ENCODE peak calls at places on chromosomes 16 and 17, in eight cellular contexts. C is AG04449, H is cardiac muscle cell, M is AG04450, B is testis, L is brain microvascular endothelial cell, J is lower leg skin, D is fibroblast of pulmonary artery. Y is an unnamed sample.

GRCh38 chr17:10032142-10032541 is 127.1 kb upstream of the RCVRN start:
- DNase-seq in C (no peak), H (peak), M (no peak), B (no peak), L (no peak), J (no peak), D (no peak), Y (no peak)

GRCh38 chr16:67516296-67517177 is 12.1 kb upstream of the RIPOR1 start:
- DNase-seq in C (no peak), H (peak), M (no peak), B (no peak), L (no peak), J (no peak), D (peak), Y (peak)

GRCh38 chr16:83810906-83811305 is 3.1 kb downstream of the HSBP1 start:
- DNase-seq in C (no peak), H (peak), M (no peak), B (no peak), L (peak), J (no peak), D (no peak), Y (no peak)

GRCh38 chr17:58043221-58044181 is 36.5 kb upstream of the SRSF1 start:
- DNase-seq in C (no peak), H (no peak), M (no peak), B (no peak), L (no peak), J (peak), D (no peak), Y (no peak)

GRCh38 chr17:75762513-75763268 is 2.3 kb downstream of the GALK1 start:
- DNase-seq in C (no peak), H (no peak), M (no peak), B (no peak), L (no peak), J (no peak), D (no peak), Y (no peak)

GRCh38 chr16:89720520-89720858 is 209 bp downstream of the VPS9D1 start:
- DNase-seq in C (no peak), H (no peak), M (no peak), B (peak), L (no peak), J (no peak), D (no peak), Y (no peak)

GRCh38 chr17:57636274-57636673 is 108.8 kb downstream of the CCDC182 start:
- DNase-seq in C (no peak), H (no peak), M (no peak), B (no peak), L (no peak), J (no peak), D (no peak), Y (no peak)

GRCh38 chr17:83179811-83180210 is 100.4 kb downstream of the METRNL start:
- DNase-seq in C (no peak), H (no peak), M (no peak), B (no peak), L (no peak), J (peak), D (no peak), Y (no peak)

GRCh38 chr17:82924812-82925211 is 85.0 kb upstream of the ZNF750 start:
- DNase-seq in C (no peak), H (no peak), M (no peak), B (no peak), L (no peak), J (no peak), D (no peak), Y (no peak)

GRCh38 chr16:10930755-10931093 is 11.5 kb downstream of the DEXI start:
- DNase-seq in C (no peak), H (no peak), M (no peak), B (no peak), L (no peak), J (no peak), D (no peak), Y (no peak)
- TF ChIP-seq CTCF in C (no peak), H (no peak), M (no peak), B (no peak), L (peak), J (no peak), D (no peak), Y (no peak)

DNA sequence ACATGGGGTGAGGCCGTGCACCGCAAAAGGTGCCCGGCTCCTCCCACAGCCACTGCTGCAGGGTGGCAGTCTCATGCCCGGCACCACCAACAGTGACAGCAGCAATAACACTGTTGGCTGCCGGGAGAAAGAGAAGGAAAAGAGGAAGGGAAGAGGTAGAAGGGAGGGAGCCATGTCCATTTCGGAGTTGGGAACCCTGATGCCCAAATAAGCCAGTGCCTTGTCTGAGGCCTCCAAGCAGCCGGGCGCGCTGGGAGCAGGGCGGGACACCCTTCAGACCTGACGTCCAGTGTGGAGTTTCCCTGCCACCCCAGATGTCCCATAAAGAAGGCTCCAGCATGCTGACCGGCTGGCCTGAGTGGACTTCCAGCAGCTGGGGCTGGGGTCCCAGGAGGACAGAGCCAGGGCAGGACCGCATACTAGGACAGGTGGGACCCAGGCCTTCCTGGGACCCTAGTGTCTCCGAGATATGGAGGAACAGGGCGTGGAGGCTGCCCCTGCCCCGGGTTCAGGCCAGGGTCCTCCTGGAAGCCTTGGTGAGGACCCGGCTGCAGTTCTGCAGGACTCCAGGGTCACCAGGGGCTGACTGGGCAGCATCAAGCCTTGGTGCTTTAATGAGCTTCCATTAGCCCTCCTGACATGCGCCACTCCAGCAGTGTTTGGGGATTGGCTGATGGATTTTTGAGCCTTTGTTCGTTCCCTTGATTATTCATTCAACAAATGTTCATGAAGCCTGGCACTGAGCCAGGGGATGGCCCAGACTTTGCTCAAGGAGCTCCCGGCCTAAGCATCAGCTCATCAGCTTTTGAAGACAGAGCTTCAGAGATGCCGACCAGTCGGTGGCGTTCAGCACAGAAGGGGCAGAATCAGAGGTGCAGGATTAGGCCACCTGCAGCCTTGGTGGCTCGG is 223.6 kb upstream of the CIBAR2 start:
- DNase-seq in C (no peak), H (peak), M (no peak), B (no peak), L (peak), J (no peak), D (peak), Y (peak)
- H3K4me3 ChIP-seq in C (no peak), H (no peak), M (no peak), B (no peak), L (no peak), J (no peak), D (no peak), Y (no peak)

GRCh38 chr16:12060751-12061150 is 84.2 kb downstream of the SNX29 start:
- DNase-seq in C (no peak), H (no peak), M (no peak), B (no peak), L (no peak), J (no peak), D (no peak), Y (no peak)

GRCh38 chr16:12054868-12055267 is 78.3 kb downstream of the SNX29 start:
- DNase-seq in C (no peak), H (no peak), M (no peak), B (no peak), L (no peak), J (no peak), D (no peak), Y (no peak)

GRCh38 chr16:12059216-12059769 is 82.8 kb downstream of the SNX29 start:
- DNase-seq in C (no peak), H (no peak), M (no peak), B (peak), L (no peak), J (no peak), D (no peak), Y (no peak)

GRCh38 chr16:12054396-12054795 is 77.9 kb downstream of the SNX29 start:
- DNase-seq in C (no peak), H (no peak), M (no peak), B (peak), L (no peak), J (no peak), D (no peak), Y (no peak)

GRCh38 chr16:12057276-12057675 is 80.7 kb downstream of the SNX29 start:
- DNase-seq in C (no peak), H (peak), M (no peak), B (no peak), L (no peak), J (peak), D (peak), Y (peak)
- TF ChIP-seq CTCF in C (no peak), H (no peak), M (peak), B (no peak), L (no peak), J (no peak), D (no peak), Y (peak)

GRCh38 chr17:8799851-8800212 is 667 bp upstream of the MFSD6L start:
- DNase-seq in C (no peak), H (no peak), M (no peak), B (peak), L (no peak), J (peak), D (no peak), Y (no peak)

GRCh38 chr17:8799001-8799850 is at the start of gene MFSD6L:
- DNase-seq in C (no peak), H (peak), M (no peak), B (no peak), L (peak), J (peak), D (peak), Y (no peak)

GRCh38 chr17:8800656-8801055 is 1.5 kb upstream of the MFSD6L start:
- DNase-seq in C (no peak), H (no peak), M (no peak), B (no peak), L (no peak), J (no peak), D (no peak), Y (no peak)

GRCh38 chr17:8797621-8798175 is 1.5 kb downstream of the MFSD6L start:
- DNase-seq in C (no peak), H (no peak), M (no peak), B (no peak), L (no peak), J (peak), D (no peak), Y (no peak)

GRCh38 chr17:8798176-8799000 is 777 bp downstream of the MFSD6L start:
- DNase-seq in C (no peak), H (no peak), M (no peak), B (no peak), L (no peak), J (peak), D (no peak), Y (no peak)
- H3K4me3 ChIP-seq in C (no peak), H (peak), M (no peak), B (peak), L (no peak), J (no peak), D (no peak), Y (no peak)

GRCh38 chr17:36616391-36617029 is 15.1 kb downstream of the MRM1 start:
- DNase-seq in C (no peak), H (no peak), M (no peak), B (no peak), L (no peak), J (no peak), D (no peak), Y (no peak)
- TF ChIP-seq CTCF in C (no peak), H (no peak), M (no peak), B (no peak), L (no peak), J (no peak), D (no peak), Y (no peak)

DNA sequence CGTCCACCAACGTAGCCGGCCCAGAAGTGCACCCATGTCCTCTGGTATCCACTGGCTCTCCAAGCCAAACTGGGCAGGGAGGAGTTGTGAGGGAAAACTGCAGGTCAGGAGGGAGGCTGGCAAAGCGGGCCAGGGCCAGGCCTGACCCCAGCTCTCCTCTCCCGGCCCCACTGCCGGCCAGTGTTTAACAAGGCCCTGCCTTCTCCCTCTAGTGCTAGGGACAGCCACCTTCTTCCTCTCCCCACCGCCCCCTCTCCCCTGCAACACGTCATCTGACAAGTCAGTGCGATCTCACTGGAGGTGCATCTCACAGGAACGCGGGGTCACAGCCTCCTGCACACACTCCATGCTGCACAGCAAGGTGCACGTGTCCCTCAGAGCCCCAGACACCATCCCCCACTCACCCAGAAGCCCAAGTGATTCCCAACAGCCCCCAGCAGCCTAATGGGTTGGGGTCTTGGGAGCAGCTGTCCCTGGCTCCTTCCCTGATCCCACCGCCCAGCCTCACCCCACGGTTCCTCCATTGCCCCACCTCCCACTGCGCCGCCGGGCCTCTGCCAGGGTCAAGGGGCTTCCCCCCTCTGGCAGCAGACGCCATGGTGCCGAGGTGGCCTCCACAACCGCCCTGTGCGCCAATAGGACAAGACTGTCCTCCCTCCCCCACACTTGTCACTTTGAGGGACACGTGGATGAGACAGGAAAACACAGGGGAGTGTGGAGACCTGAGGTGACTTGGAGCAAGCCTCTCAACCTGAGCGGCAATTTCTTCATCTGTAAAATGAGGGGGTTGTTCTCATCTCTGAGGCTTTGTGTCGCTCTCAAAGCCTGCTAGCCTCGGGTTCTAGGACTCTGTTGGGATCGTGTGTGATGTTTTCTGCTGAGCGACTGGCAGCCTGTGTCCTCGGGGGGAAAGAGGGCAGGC is 1.1 kb upstream of the ACE start:
- DNase-seq in C (no peak), H (no peak), M (no peak), B (no peak), L (no peak), J (no peak), D (no peak), Y (no peak)
- H3K4me3 ChIP-seq in C (no peak), H (peak), M (no peak), B (peak), L (no peak), J (no peak), D (no peak), Y (no peak)

Y was measured in fibroblast of mammary gland.